ENCODE peak calls at places on chromosomes 4 and X, in nine cellular contexts. D is endothelial cell of umbilical vein; N is adipocyte; Z is CD8-positive, alpha-beta memory T cell; O is testis; W is HepG2; E is uterus; A is lower lobe of right lung; F is hepatocyte. B is an unnamed sample.

GRCh38 chr4:5956285-5957021 is 61.8 kb downstream of the C4orf50 start:
- DNase-seq in D (peak; percentile 39), N (no peak), Z (no peak), O (peak; percentile 79), W (peak; percentile 11), E (peak; percentile 61), A (no peak), F (peak; percentile 29), B (no peak)

GRCh38 chrX:1213971-1214370 is 1.5 kb upstream of the CRLF2 start:
- DNase-seq in D (no peak), N (no peak), Z (no peak), O (no peak), W (no peak), E (no peak), A (no peak), F (no peak), B (no peak)

GRCh38 chrX:38634665-38635064 is 73.3 kb downstream of the TSPAN7 start:
- DNase-seq in D (no peak), N (no peak), Z (no peak), O (no peak), W (no peak), E (no peak), A (no peak), F (no peak), B (no peak)

GRCh38 chr4:83516042-83516772 is 19.7 kb upstream of the GPAT3 start:
- DNase-seq in D (peak; percentile 19), N (peak; percentile 48), Z (no peak), O (no peak), W (no peak), E (no peak), A (no peak), F (no peak), B (no peak)

GRCh38 chr4:51995647-51996046 is 24.5 kb downstream of the LRRC66 start:
- DNase-seq in D (no peak), N (no peak), Z (no peak), O (no peak), W (no peak), E (no peak), A (no peak), F (no peak), B (no peak)

GRCh38 chr4:138677212-138677611 is 338.4 kb upstream of the NOCT start:
- DNase-seq in D (no peak), N (no peak), Z (no peak), O (no peak), W (peak; percentile 2), E (no peak), A (no peak), F (peak; percentile 22), B (no peak)

GRCh38 chr4:25405453-25405852 is 28.4 kb downstream of the ANAPC4 start:
- DNase-seq in D (no peak), N (no peak), Z (no peak), O (no peak), W (no peak), E (no peak), A (no peak), F (no peak), B (no peak)

GRCh38 chr4:1249148-1249730 is 309 bp upstream of the CTBP1 start:
- DNase-seq in D (peak; percentile 75), N (peak; percentile 96), Z (peak; percentile 87), O (peak; percentile 91), W (peak; percentile 56), E (peak; percentile 80), A (peak; percentile 92), F (peak; percentile 97), B (peak; percentile 85)

GRCh38 chr4:114562176-114562904 is 36.3 kb upstream of the UGT8 start:
- DNase-seq in D (no peak), N (no peak), Z (no peak), O (no peak), W (no peak), E (no peak), A (no peak), F (no peak), B (no peak)

GRCh38 chr4:114563536-114564315 is 34.9 kb upstream of the UGT8 start:
- DNase-seq in D (no peak), N (peak; percentile 0), Z (no peak), O (no peak), W (no peak), E (no peak), A (no peak), F (peak; percentile 59), B (no peak)

GRCh38 chr4:114561590-114561989 is 37.0 kb upstream of the UGT8 start:
- DNase-seq in D (no peak), N (no peak), Z (no peak), O (no peak), W (no peak), E (no peak), A (no peak), F (no peak), B (no peak)

GRCh38 chr4:114558446-114559020 is 40.1 kb upstream of the UGT8 start:
- DNase-seq in D (no peak), N (no peak), Z (no peak), O (no peak), W (no peak), E (no peak), A (no peak), F (no peak), B (no peak)
- H3K9me3 ChIP-seq in D (peaks cover 3% of the 10 kb centered on the region), N (peaks cover 21% of the 10 kb centered on the region), Z (peaks cover 5% of the 10 kb centered on the region), O (no peaks in the 10 kb centered on the region), W (peaks cover 53% of the 10 kb centered on the region), E (no peaks in the 10 kb centered on the region), A (peaks cover 3% of the 10 kb centered on the region), F (peaks cover 19% of the 10 kb centered on the region), B (no peaks in the 10 kb centered on the region)

GRCh38 chrX:140503230-140503585 is 1.7 kb downstream of the SOX3 start:
- DNase-seq in D (no peak), N (no peak), Z (no peak), O (peak; percentile 41), W (no peak), E (no peak), A (no peak), F (no peak), B (no peak)

GRCh38 chrX:140501321-140501720 is 3.5 kb downstream of the SOX3 start:
- DNase-seq in D (no peak), N (no peak), Z (no peak), O (no peak), W (no peak), E (no peak), A (no peak), F (no peak), B (no peak)

GRCh38 chrX:140503714-140504351 is 1.0 kb downstream of the SOX3 start:
- DNase-seq in D (peak; percentile 8), N (peak; percentile 22), Z (no peak), O (peak; percentile 56), W (no peak), E (no peak), A (no peak), F (peak; percentile 53), B (no peak)

GRCh38 chrX:140501940-140502468 is 2.9 kb downstream of the SOX3 start:
- DNase-seq in D (no peak), N (no peak), Z (no peak), O (no peak), W (no peak), E (no peak), A (no peak), F (no peak), B (no peak)

DNA sequence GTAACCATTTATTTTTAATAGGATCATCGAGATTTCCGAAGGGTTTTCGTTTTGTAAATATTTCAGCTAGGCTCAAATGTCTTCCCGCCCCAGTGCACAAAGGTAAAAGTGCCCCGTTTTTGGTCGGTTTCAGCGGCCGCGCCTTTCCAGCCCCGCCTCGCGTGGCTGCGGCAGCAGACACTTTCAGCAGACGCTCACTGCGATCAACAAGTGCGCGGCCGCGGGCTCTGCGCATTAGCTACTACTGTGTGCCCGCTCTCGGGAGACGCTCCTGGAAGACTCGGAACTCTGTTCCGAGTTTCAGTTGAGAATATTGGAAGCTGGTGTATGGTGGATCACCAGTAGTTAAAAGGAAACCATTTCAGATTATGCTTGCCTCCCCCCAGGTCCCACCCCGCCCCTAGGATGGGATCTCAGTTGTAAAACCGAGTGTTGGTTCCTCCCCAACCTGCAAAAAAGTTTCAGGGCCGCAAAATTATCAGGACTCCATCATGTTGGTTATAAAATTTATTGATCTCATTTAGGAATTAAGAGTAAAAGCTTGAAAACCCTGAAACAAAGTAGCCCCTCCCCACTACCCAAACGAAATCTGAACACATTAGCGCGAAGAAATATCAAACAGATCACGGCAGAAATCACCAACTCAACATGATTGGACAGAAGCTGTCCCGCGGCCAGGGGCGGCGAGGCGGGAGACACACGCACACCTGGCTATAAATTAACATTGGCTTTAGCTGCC is 2.2 kb downstream of the SOX3 start:
- DNase-seq in D (no peak), N (peak; percentile 7), Z (no peak), O (no peak), W (no peak), E (no peak), A (no peak), F (no peak), B (no peak)
- H3K9me3 ChIP-seq in D (no peaks in the 10 kb centered on the region), N (no peaks in the 10 kb centered on the region), Z (no peaks in the 10 kb centered on the region), O (no peaks in the 10 kb centered on the region), W (no peaks in the 10 kb centered on the region), E (no peaks in the 10 kb centered on the region), A (no peaks in the 10 kb centered on the region), F (no peaks in the 10 kb centered on the region), B (no peaks in the 10 kb centered on the region)

DNA sequence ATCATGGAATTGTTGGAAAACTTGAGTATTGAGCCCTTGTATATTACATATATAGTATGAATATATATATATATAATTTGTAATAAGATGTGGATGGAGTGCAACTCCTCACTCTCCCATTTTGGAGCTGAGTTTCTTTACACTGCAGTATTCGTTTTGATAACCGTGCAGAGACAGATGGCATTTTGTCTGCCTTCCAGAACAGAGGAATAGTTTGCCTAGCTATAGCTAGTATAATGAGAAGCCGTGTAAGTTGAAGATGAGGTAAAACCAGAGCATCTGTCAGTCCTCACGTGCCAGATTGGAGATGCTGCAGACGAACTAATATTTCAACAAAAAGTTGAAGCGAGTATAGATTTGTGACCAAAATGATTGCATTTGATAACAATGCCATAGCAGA is 180.5 kb downstream of the FMR1NB start:
- DNase-seq in D (no peak), N (no peak), Z (no peak), O (no peak), W (no peak), E (no peak), A (no peak), F (no peak), B (no peak)
- H3K9me3 ChIP-seq in D (no peaks in the 10 kb centered on the region), N (no peaks in the 10 kb centered on the region), Z (no peaks in the 10 kb centered on the region), O (no peaks in the 10 kb centered on the region), W (no peaks in the 10 kb centered on the region), E (no peaks in the 10 kb centered on the region), A (no peaks in the 10 kb centered on the region), F (no peaks in the 10 kb centered on the region), B (no peaks in the 10 kb centered on the region)

GRCh38 chrX:78330068-78330467 is 2.7 kb upstream of the CYSLTR1 start:
- DNase-seq in D (no peak), N (no peak), Z (no peak), O (no peak), W (no peak), E (no peak), A (no peak), F (no peak), B (no peak)

GRCh38 chrX:78329486-78329885 is 2.1 kb upstream of the CYSLTR1 start:
- DNase-seq in D (no peak), N (no peak), Z (no peak), O (no peak), W (no peak), E (no peak), A (no peak), F (no peak), B (peak; percentile 8)

GRCh38 chrX:78331708-78332107 is 4.3 kb upstream of the CYSLTR1 start:
- DNase-seq in D (no peak), N (no peak), Z (no peak), O (no peak), W (no peak), E (no peak), A (no peak), F (no peak), B (no peak)

GRCh38 chrX:78330540-78330939 is 3.1 kb upstream of the CYSLTR1 start:
- DNase-seq in D (no peak), N (no peak), Z (no peak), O (no peak), W (no peak), E (no peak), A (no peak), F (no peak), B (no peak)

GRCh38 chrX:78333521-78333920 is 6.1 kb upstream of the CYSLTR1 start:
- DNase-seq in D (no peak), N (no peak), Z (peak; percentile 34), O (no peak), W (no peak), E (no peak), A (no peak), F (no peak), B (no peak)
- H3K9me3 ChIP-seq in D (no peaks in the 10 kb centered on the region), N (no peaks in the 10 kb centered on the region), Z (no peaks in the 10 kb centered on the region), O (no peaks in the 10 kb centered on the region), W (no peaks in the 10 kb centered on the region), E (no peaks in the 10 kb centered on the region), A (no peaks in the 10 kb centered on the region), F (no peaks in the 10 kb centered on the region), B (no peaks in the 10 kb centered on the region)

B was measured in T-helper 17 cell.